ENCODE peak calls at places on chromosomes 6 and 20, in nine cellular contexts. E, X, N, P, G, Q, R, F and J are unnamed samples.

GRCh38 chr6:113644861-113645575 is 212.1 kb upstream of the MARCKS start:
- DNase-seq in R (peak), P (no peak), F (no peak), E (no peak), X (peak), G (peak), N (no peak), Q (no peak), J (no peak)

GRCh38 chr6:150418825-150419594 is 50.2 kb downstream of the IYD start:
- DNase-seq in N (peak), X (peak), F (peak), E (peak), G (peak), Q (no peak), R (peak), P (peak), J (peak)

GRCh38 chr6:147974376-147974775 is 368.3 kb upstream of the SASH1 start:
- DNase-seq in G (no peak), F (no peak), E (no peak), R (peak), P (no peak), Q (no peak), N (no peak), X (peak), J (no peak)

GRCh38 chr6:16041327-16041726 is 87.6 kb upstream of the MYLIP start:
- DNase-seq in F (no peak), R (no peak), E (no peak), Q (no peak), G (no peak), X (no peak), P (no peak), N (no peak), J (no peak)

GRCh38 chr6:84791233-84791632 is 26.8 kb upstream of the TBX18 start:
- DNase-seq in Q (no peak), E (no peak), F (no peak), R (no peak), P (no peak), X (peak), N (no peak), G (peak), J (no peak)

GRCh38 chr6:30998785-30999184 is 11.5 kb upstream of the MUC22 start:
- DNase-seq in Q (no peak), G (no peak), P (no peak), R (no peak), X (peak), N (no peak), F (no peak), E (no peak), J (no peak)

GRCh38 chr20:25044660-25045342 is 13.1 kb downstream of the ACSS1 start:
- DNase-seq in F (no peak), X (no peak), Q (no peak), P (no peak), N (no peak), R (no peak), E (peak), G (no peak), J (no peak)

GRCh38 chr20:21104921-21105320 is 1.2 kb downstream of the LINC00237 start:
- DNase-seq in G (no peak), N (no peak), P (no peak), X (no peak), E (no peak), F (no peak), Q (peak), R (no peak), J (no peak)

GRCh38 chr6:169571123-169571962 is 130.5 kb downstream of the WDR27 start:
- DNase-seq in G (peak), P (no peak), R (peak), Q (no peak), N (no peak), F (no peak), E (no peak), X (peak), J (no peak)

GRCh38 chr20:32764000-32764960 is 2.1 kb downstream of the DNMT3B start:
- DNase-seq in P (no peak), E (no peak), Q (no peak), X (no peak), R (no peak), N (peak), F (peak), G (no peak), J (no peak)

GRCh38 chr6:148851683-148852556 is 105.1 kb downstream of the UST start:
- DNase-seq in Q (no peak), R (no peak), X (no peak), N (no peak), P (no peak), F (no peak), G (no peak), E (no peak), J (no peak)

GRCh38 chr6:96657344-96657743 is 94.4 kb downstream of the FHL5 start:
- DNase-seq in F (peak), R (no peak), P (no peak), E (no peak), N (no peak), X (no peak), G (no peak), Q (no peak), J (no peak)

GRCh38 chr6:117687006-117687405 is 11.7 kb downstream of the NUS1 start:
- DNase-seq in F (no peak), N (no peak), X (no peak), Q (no peak), R (no peak), E (no peak), P (no peak), G (no peak), J (no peak)

GRCh38 chr6:141445928-141446628 is 686.6 kb upstream of the GJE1 start:
- DNase-seq in X (no peak), N (no peak), E (no peak), F (no peak), R (no peak), P (no peak), G (no peak), Q (no peak), J (no peak)

GRCh38 chr6:141452354-141452686 is 680.4 kb upstream of the GJE1 start:
- DNase-seq in P (no peak), X (no peak), G (no peak), F (no peak), N (no peak), E (no peak), Q (no peak), R (no peak), J (no peak)

GRCh38 chr6:141451176-141451507 is 681.6 kb upstream of the GJE1 start:
- DNase-seq in X (no peak), F (no peak), E (no peak), R (no peak), N (no peak), Q (no peak), P (no peak), G (no peak), J (no peak)

GRCh38 chr6:141451508-141452353 is 681.0 kb upstream of the GJE1 start:
- DNase-seq in N (no peak), F (no peak), R (peak), X (peak), E (no peak), P (no peak), G (peak), Q (no peak), J (no peak)
- TF ChIP-seq CTCF in N (no peak), F (no peak), R (no peak), X (no peak), E (no peak), P (no peak), G (no peak), Q (no peak), J (no peak)

GRCh38 chr6:46289865-46290264 is 119.1 kb upstream of the ENPP5 start:
- DNase-seq in F (no peak), R (no peak), N (no peak), Q (no peak), P (no peak), G (no peak), X (no peak), E (no peak), J (no peak)
- TF ChIP-seq CTCF in F (no peak), R (no peak), N (no peak), Q (no peak), P (no peak), G (no peak), X (no peak), E (no peak), J (no peak)

GRCh38 chr6:52507557-52508260 is 69.2 kb downstream of the TRAM2 start:
- DNase-seq in N (no peak), R (peak), Q (no peak), G (peak), P (no peak), E (no peak), F (no peak), X (peak), J (no peak)

GRCh38 chr6:52510213-52510562 is 66.7 kb downstream of the TRAM2 start:
- DNase-seq in F (no peak), Q (no peak), P (no peak), E (no peak), N (no peak), G (no peak), X (no peak), R (no peak), J (no peak)

GRCh38 chr6:52508261-52508739 is 68.6 kb downstream of the TRAM2 start:
- DNase-seq in G (no peak), F (no peak), X (no peak), R (no peak), P (no peak), E (no peak), N (no peak), Q (no peak), J (no peak)

GRCh38 chr6:52511163-52511562 is 65.7 kb downstream of the TRAM2 start:
- DNase-seq in N (no peak), R (no peak), X (no peak), E (no peak), G (no peak), F (no peak), Q (no peak), P (no peak), J (no peak)

GRCh38 chr6:52509281-52510212 is 67.3 kb downstream of the TRAM2 start:
- DNase-seq in F (no peak), G (no peak), R (peak), Q (no peak), N (no peak), X (peak), E (no peak), P (no peak), J (no peak)
- TF ChIP-seq CTCF in F (no peak), G (no peak), R (no peak), Q (no peak), N (no peak), X (no peak), E (no peak), P (no peak), J (no peak)

GRCh38 chr20:62614961-62615680 is 27.2 kb upstream of the SLCO4A1 start:
- DNase-seq in F (no peak), P (no peak), R (no peak), G (no peak), N (no peak), X (no peak), Q (no peak), E (no peak), J (no peak)
- TF ChIP-seq CTCF in F (no peak), P (no peak), R (no peak), G (no peak), N (no peak), X (no peak), Q (no peak), E (no peak), J (no peak)

GRCh38 chr20:50191065-50191565 is 485 bp downstream of the CEBPB start:
- DNase-seq in Q (no peak), F (peak), X (peak), N (no peak), P (peak), E (peak), R (no peak), G (peak), J (no peak)
- TF ChIP-seq CTCF in Q (no peak), F (no peak), X (no peak), N (no peak), P (no peak), E (no peak), R (no peak), G (no peak), J (no peak)

GRCh38 chr6:10951675-10952282 is 64.9 kb downstream of the SYCP2L start:
- DNase-seq in Q (no peak), E (no peak), F (no peak), G (peak), N (no peak), X (peak), R (peak), P (no peak), J (no peak)
- TF ChIP-seq CTCF in Q (peak), E (peak), F (peak), G (peak), N (peak), X (peak), R (peak), P (no peak), J (peak)

DNA sequence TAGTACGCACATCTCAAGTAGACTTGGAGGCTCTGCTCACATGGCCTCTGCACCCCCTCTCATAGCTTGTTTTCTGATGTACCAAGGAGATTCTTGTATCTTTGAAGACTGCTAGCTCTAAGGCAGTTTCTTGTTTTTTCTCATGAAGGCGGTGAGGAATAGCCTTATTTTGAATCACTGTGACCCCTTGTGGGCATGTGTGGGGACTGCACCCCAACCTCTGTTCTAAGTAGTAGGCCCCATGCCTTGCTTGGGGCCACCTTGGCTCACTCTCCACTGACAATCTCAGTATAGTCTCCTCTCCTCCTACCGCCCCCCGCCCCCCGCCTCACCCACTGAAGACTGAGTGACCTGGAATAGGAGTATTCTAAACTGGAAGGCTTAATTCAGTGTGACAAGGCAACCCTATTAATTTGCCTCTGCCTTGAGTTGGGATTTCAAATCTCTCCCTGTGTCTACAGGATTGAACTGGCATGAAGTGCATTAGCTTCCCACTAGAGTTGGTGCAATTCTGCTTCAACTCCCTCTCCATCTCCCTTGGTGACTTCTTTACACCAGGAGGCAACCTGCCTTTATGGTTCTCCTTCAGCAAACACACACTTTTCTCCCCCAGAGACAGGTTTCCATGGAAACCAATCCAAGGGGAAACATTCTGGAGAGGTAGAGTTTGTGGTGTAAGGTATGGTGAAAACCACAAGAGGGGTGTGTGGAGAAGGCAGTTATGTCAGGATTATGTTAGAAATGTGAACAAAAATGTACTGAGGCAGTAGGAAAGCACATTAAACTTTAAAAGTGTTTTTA is 75.4 kb upstream of the ECI2 start:
- DNase-seq in R (peak), G (peak), N (peak), X (peak), Q (no peak), E (no peak), P (peak), F (peak), J (peak)
- TF ChIP-seq CTCF in R (peak), G (peak), N (peak), X (peak), Q (peak), E (peak), P (peak), F (peak), J (peak)

GRCh38 chr20:57609842-57610167 is 10.4 kb downstream of the ZBP1 start:
- DNase-seq in E (peak), N (no peak), P (no peak), Q (no peak), G (no peak), F (no peak), X (no peak), R (no peak), J (no peak)
- TF ChIP-seq CTCF in E (no peak), N (peak), P (no peak), Q (peak), G (no peak), F (peak), X (no peak), R (no peak), J (no peak)